ENCODE peak calls at places on chromosomes 5 and 9, in five cellular contexts. L is H1, F is OCI-LY7, D is keratinocyte, S is T-helper 22 cell. U is an unnamed sample.

GRCh38 chr9:24912767-24913166 is 367.1 kb upstream of the IZUMO3 start:
- DNase-seq in L (no peak), F (no peak), D (no peak), S (no peak), U (no peak)

GRCh38 chr5:64229163-64229774 is 63.6 kb downstream of the RNF180 start:
- DNase-seq in L (no peak), F (peak; percentile 43), D (no peak), S (no peak), U (no peak)

GRCh38 chr9:98856982-98857381 is 49.5 kb downstream of the GALNT12 start:
- DNase-seq in L (no peak), F (no peak), D (no peak), S (no peak), U (no peak)

GRCh38 chr9:77975023-77975422 is 56.6 kb downstream of the GNAQ start:
- DNase-seq in L (no peak), F (no peak), D (no peak), S (no peak), U (no peak)

GRCh38 chr5:30659417-30659816 is 534.1 kb upstream of the CDH6 start:
- DNase-seq in L (no peak), F (no peak), D (no peak), S (no peak), U (no peak)

GRCh38 chr9:101458955-101459631 is 23.5 kb upstream of the ALDOB start:
- DNase-seq in L (peak; percentile 51), F (peak; percentile 66), D (no peak), S (no peak), U (no peak)

GRCh38 chr5:74765201-74765600 is 1.7 kb downstream of the GFM2 start:
- DNase-seq in L (no peak), F (no peak), D (no peak), S (no peak), U (no peak)

GRCh38 chr5:129906177-129906887 is 2.1 kb downstream of the CHSY3 start:
- DNase-seq in L (no peak), F (no peak), D (no peak), S (no peak), U (no peak)

GRCh38 chr5:108735790-108736189 is 11.9 kb upstream of the FER start:
- DNase-seq in L (no peak), F (no peak), D (no peak), S (no peak), U (no peak)

GRCh38 chr9:109806506-109807115 is 26.6 kb downstream of the PALM2AKAP2 start:
- DNase-seq in L (no peak), F (no peak), D (no peak), S (no peak), U (no peak)

GRCh38 chr5:2001300-2001699 is 118.6 kb upstream of the IRX4 start:
- DNase-seq in L (no peak), F (no peak), D (no peak), S (no peak), U (no peak)

GRCh38 chr9:20702565-20702964 is 18.5 kb downstream of the FOCAD start:
- DNase-seq in L (no peak), F (no peak), D (no peak), S (no peak), U (no peak)

GRCh38 chr9:104835163-104835562 is 71.2 kb downstream of the NIPSNAP3B start:
- DNase-seq in L (no peak), F (no peak), D (no peak), S (no peak), U (no peak)

GRCh38 chr9:77616191-77616590 is 31.9 kb downstream of the GNA14 start:
- DNase-seq in L (no peak), F (no peak), D (no peak), S (no peak), U (no peak)

GRCh38 chr5:31502506-31502905 is 29.4 kb downstream of the DROSHA start:
- DNase-seq in L (no peak), F (no peak), D (no peak), S (no peak), U (no peak)

GRCh38 chr5:31476607-31477200 is 55.2 kb downstream of the DROSHA start:
- DNase-seq in L (no peak), F (no peak), D (no peak), S (no peak), U (no peak)

GRCh38 chr9:92656537-92656925 is 13.4 kb downstream of the IPPK start:
- DNase-seq in L (no peak), F (no peak), D (no peak), S (no peak), U (peak; percentile 30)

GRCh38 chr5:171421331-171422262 is 2.1 kb downstream of the FGF18 start:
- DNase-seq in L (no peak), F (no peak), D (no peak), S (no peak), U (peak; percentile 20)

GRCh38 chr9:36276840-36277239 is 18.6 kb upstream of the GNE start:
- DNase-seq in L (no peak), F (no peak), D (no peak), S (no peak), U (no peak)

GRCh38 chr9:128987800-128988199 is 40.3 kb downstream of the NUP188 start:
- DNase-seq in L (no peak), F (no peak), D (peak; percentile 19), S (no peak), U (no peak)

GRCh38 chr5:34789021-34789531 is 49.9 kb upstream of the TTC23L start:
- DNase-seq in L (no peak), F (no peak), D (no peak), S (no peak), U (no peak)

GRCh38 chr5:180340856-180341255 is 12.3 kb downstream of the GFPT2 start:
- DNase-seq in L (no peak), F (no peak), D (no peak), S (no peak), U (no peak)